ENCODE peak calls at places on chromosomes 11 and 22, in four cellular contexts. One of them, this sample, is unnamed.

GRCh38 chr22:17598318-17598717 is 30.2 kb downstream of the ATP6V1E1 start:
- DNase-seq in endothelial cell of umbilical vein: no peak
- DNase-seq in fibroblast of lung: no peak
- DNase-seq in PC-9: no peak
- DNase-seq in this sample: no peak

GRCh38 chr11:70068345-70068744 is 9.8 kb upstream of the ANO1 start:
- DNase-seq in endothelial cell of umbilical vein: no peak
- DNase-seq in fibroblast of lung: no peak
- DNase-seq in PC-9: no peak
- DNase-seq in this sample: no peak

GRCh38 chr11:133934599-133935550 is 21.9 kb downstream of the IGSF9B start:
- DNase-seq in endothelial cell of umbilical vein: no peak
- DNase-seq in fibroblast of lung: no peak
- DNase-seq in PC-9: no peak
- DNase-seq in this sample: no peak

GRCh38 chr11:121589946-121590537 is 137.3 kb upstream of the SORL1-AS1 start:
- DNase-seq in endothelial cell of umbilical vein: no peak
- DNase-seq in fibroblast of lung: no peak
- DNase-seq in PC-9: no peak
- DNase-seq in this sample: no peak

GRCh38 chr11:57180141-57180561 is 1.6 kb upstream of the LRRC55 start:
- DNase-seq in endothelial cell of umbilical vein: no peak
- DNase-seq in fibroblast of lung: no peak
- DNase-seq in PC-9: no peak
- DNase-seq in this sample: no peak

GRCh38 chr11:98601181-98601773 is 419.5 kb upstream of the CNTN5 start:
- DNase-seq in endothelial cell of umbilical vein: no peak
- DNase-seq in fibroblast of lung: no peak
- DNase-seq in PC-9: no peak
- DNase-seq in this sample: no peak

GRCh38 chr11:68038226-68038717 is 553 bp upstream of the TCIRG1 start:
- DNase-seq in endothelial cell of umbilical vein: peak
- DNase-seq in fibroblast of lung: no peak
- DNase-seq in PC-9: no peak
- DNase-seq in this sample: no peak

GRCh38 chr22:32331918-32332725 is 25.5 kb upstream of the RFPL3 start:
- DNase-seq in endothelial cell of umbilical vein: no peak
- DNase-seq in fibroblast of lung: no peak
- DNase-seq in PC-9: no peak
- DNase-seq in this sample: no peak

GRCh38 chr22:38504731-38505594 is 1.1 kb downstream of the DDX17 start:
- DNase-seq in endothelial cell of umbilical vein: peak
- DNase-seq in fibroblast of lung: peak
- DNase-seq in PC-9: peak
- DNase-seq in this sample: peak

GRCh38 chr11:2862395-2862949 is 23.1 kb downstream of the CDKN1C start:
- DNase-seq in endothelial cell of umbilical vein: no peak
- DNase-seq in fibroblast of lung: no peak
- DNase-seq in PC-9: no peak
- DNase-seq in this sample: no peak

GRCh38 chr11:71190551-71190950 is 61.8 kb downstream of the SHANK2 start:
- DNase-seq in endothelial cell of umbilical vein: no peak
- DNase-seq in fibroblast of lung: no peak
- DNase-seq in PC-9: no peak
- DNase-seq in this sample: no peak

GRCh38 chr11:134524876-134525845 is 113.1 kb upstream of the B3GAT1 start:
- DNase-seq in endothelial cell of umbilical vein: no peak
- DNase-seq in fibroblast of lung: no peak
- DNase-seq in PC-9: no peak
- DNase-seq in this sample: no peak

GRCh38 chr11:82606738-82607137 is 126.9 kb downstream of the FAM181B start:
- DNase-seq in endothelial cell of umbilical vein: no peak
- DNase-seq in fibroblast of lung: no peak
- DNase-seq in PC-9: no peak
- DNase-seq in this sample: no peak

GRCh38 chr11:78737891-78738290 is 163.2 kb upstream of the NARS2 start:
- DNase-seq in endothelial cell of umbilical vein: no peak
- DNase-seq in fibroblast of lung: no peak
- DNase-seq in PC-9: no peak
- DNase-seq in this sample: no peak

GRCh38 chr11:28547395-28547794 is 439.2 kb downstream of the METTL15 start:
- DNase-seq in endothelial cell of umbilical vein: no peak
- DNase-seq in fibroblast of lung: no peak
- DNase-seq in PC-9: no peak
- DNase-seq in this sample: no peak

DNA sequence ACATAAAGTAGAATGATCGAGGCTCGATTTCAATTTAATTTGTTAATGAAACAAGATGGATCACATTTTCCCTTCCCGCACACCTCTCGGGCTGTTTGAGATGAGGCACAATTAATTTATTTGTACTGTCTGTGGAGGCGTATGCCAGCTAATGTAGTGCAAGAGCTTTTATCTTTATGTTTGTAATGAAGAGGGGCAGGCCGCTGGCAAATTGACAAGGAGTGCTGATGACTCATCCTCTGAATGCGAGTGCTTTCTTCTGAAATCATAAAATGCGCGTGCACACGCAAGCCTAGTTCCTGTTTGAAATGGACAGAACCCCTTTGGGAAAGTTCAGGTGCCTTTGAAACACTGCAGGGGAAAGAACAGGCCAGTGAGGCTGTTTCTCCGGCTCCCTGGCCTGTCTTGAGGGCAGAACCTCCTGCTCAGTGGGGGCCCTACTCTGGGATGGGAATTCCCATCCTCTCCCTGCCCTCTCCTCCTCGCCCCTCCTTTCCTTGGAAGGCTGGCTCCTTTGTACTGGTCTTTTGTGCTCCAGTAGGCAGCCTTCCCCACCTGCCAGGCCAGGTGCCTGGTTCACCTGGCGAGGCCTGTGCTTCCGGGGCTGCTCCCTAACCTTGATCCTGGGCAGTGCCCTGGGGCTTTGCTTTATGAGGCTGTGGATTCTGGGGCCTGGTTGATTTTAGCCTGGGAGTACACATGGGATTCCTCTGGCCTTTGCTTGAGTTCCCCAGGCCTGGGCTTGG is 50.3 kb downstream of the TEAD1 start:
- DNase-seq in endothelial cell of umbilical vein: peak
- DNase-seq in fibroblast of lung: peak
- DNase-seq in PC-9: peak
- DNase-seq in this sample: no peak
- H2AFZ ChIP-seq in endothelial cell of umbilical vein: no peak
- H2AFZ ChIP-seq in fibroblast of lung: no peak
- H2AFZ ChIP-seq in PC-9: no peak
- H2AFZ ChIP-seq in this sample: no peak

GRCh38 chr11:64225608-64226506 is at the start of the genes NUDT22 and TRPT1:
- DNase-seq in endothelial cell of umbilical vein: peak
- DNase-seq in fibroblast of lung: peak
- DNase-seq in PC-9: peak
- DNase-seq in this sample: peak
- TF ChIP-seq CTCF in endothelial cell of umbilical vein: peak
- TF ChIP-seq CTCF in fibroblast of lung: peak
- TF ChIP-seq CTCF in PC-9: peak
- TF ChIP-seq CTCF in this sample: peak

DNA sequence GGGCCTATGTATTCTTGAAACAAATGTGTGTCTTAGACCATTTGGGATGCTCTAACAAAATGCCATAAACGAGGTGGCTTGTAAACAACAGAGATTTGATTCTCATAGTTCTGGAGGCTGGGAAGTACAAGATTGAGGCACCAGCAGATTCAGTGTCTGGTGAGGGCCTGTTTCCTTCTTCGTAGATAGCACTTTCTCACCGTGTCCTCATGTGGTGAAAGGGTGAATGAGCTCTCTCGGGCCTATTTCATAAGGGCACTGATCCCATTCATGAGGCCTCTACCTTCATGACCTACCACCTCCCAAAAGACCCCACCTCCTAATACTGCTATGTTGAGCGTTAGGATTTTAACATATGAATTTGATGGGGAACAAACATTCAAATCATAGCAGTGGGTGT is 6.4 kb upstream of the NNMT start:
- DNase-seq in endothelial cell of umbilical vein: no peak
- DNase-seq in fibroblast of lung: no peak
- DNase-seq in PC-9: no peak
- DNase-seq in this sample: no peak
- H3K27ac ChIP-seq in endothelial cell of umbilical vein: no peak
- H3K27ac ChIP-seq in fibroblast of lung: no peak
- H3K27ac ChIP-seq in PC-9: no peak
- H3K27ac ChIP-seq in this sample: no peak

DNA sequence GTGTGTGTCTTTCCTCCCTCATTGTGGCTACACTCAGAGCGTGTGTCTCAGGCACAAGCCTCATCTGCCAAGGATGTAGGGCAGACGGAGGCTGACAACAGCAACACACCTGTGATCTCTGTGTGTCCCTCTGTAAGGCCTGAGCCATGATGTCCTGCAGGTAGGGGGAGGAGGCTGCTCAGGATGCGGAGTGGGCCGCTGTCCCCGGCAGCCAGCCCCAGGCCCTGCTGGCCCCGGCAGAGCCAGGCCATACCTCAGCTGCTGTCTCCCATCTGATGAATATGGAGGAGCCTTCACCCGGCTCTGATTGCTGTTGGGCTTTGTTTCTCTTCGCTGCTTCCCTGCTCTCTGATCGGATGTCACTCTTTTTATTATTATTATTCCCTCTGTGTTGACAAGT is 83.7 kb upstream of the NCAM1 start:
- DNase-seq in endothelial cell of umbilical vein: no peak
- DNase-seq in fibroblast of lung: no peak
- DNase-seq in PC-9: no peak
- DNase-seq in this sample: no peak
- H2AFZ ChIP-seq in endothelial cell of umbilical vein: no peak
- H2AFZ ChIP-seq in fibroblast of lung: no peak
- H2AFZ ChIP-seq in PC-9: no peak
- H2AFZ ChIP-seq in this sample: no peak

GRCh38 chr11:95373241-95373640 is 142.2 kb upstream of the SESN3 start:
- DNase-seq in endothelial cell of umbilical vein: no peak
- DNase-seq in fibroblast of lung: no peak
- DNase-seq in PC-9: no peak
- DNase-seq in this sample: no peak

GRCh38 chr11:95375451-95375850 is 144.4 kb upstream of the SESN3 start:
- DNase-seq in endothelial cell of umbilical vein: no peak
- DNase-seq in fibroblast of lung: no peak
- DNase-seq in PC-9: no peak
- DNase-seq in this sample: no peak

GRCh38 chr11:95375881-95376280 is 144.9 kb upstream of the SESN3 start:
- DNase-seq in endothelial cell of umbilical vein: no peak
- DNase-seq in fibroblast of lung: peak
- DNase-seq in PC-9: no peak
- DNase-seq in this sample: no peak

GRCh38 chr11:95371147-95371546 is 140.1 kb upstream of the SESN3 start:
- DNase-seq in endothelial cell of umbilical vein: no peak
- DNase-seq in fibroblast of lung: no peak
- DNase-seq in PC-9: no peak
- DNase-seq in this sample: no peak

DNA sequence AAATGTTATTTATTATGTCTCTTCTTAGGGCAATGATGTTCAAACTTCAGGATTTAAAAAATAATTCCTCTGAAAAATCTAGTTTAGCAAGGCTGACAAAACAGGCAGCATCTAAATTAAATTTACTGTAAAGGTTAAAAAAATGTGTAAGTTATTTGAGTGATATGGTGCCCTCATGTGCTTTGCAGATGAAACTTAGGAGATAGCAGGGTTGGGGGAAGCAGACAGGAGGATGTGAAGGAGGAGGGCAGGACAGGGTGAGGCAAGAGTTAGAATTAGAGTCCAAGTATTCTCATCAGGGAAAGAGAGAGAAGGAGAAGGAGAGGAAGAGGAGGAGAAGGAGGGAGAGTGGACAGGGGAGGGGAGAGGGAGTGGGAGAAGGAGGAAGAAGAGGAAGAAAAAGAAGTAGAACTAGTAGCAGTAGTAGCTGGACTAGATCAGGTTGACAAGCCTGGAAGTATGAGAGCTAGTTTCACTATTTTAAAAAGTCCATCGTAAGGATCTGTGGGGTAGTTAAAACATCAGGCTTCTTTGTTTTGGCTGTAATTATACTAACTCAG is 141.2 kb upstream of the SESN3 start:
- DNase-seq in endothelial cell of umbilical vein: no peak
- DNase-seq in fibroblast of lung: no peak
- DNase-seq in PC-9: no peak
- DNase-seq in this sample: no peak
- TF ChIP-seq CTCF in endothelial cell of umbilical vein: no peak
- TF ChIP-seq CTCF in fibroblast of lung: no peak
- TF ChIP-seq CTCF in PC-9: no peak
- TF ChIP-seq CTCF in this sample: no peak